ENCODE peak calls at places on chromosomes 6 and 20, in six cellular contexts. One of them, this sample, is unnamed.

GRCh38 chr20:39049684-39050554 is 87.8 kb downstream of the DHX35 start:
- DNase-seq in uterus: peak
- DNase-seq in NCI-H1092 treated with DMSO at 0.1 percent for 48 hours: peak
- DNase-seq in lower leg skin: peak
- DNase-seq in HL-60: peak
- DNase-seq in substantia nigra: peak
- DNase-seq in this sample: peak

GRCh38 chr6:24931752-24932691 is 3.7 kb downstream of the RIPOR2 start:
- DNase-seq in HL-60: no peak
- DNase-seq in NCI-H1092 treated with DMSO at 0.1 percent for 48 hours: no peak
- DNase-seq in substantia nigra: no peak
- DNase-seq in lower leg skin: no peak
- DNase-seq in uterus: no peak
- DNase-seq in this sample: no peak

GRCh38 chr20:45337367-45338120 is 10.7 kb downstream of the SDC4 start:
- DNase-seq in lower leg skin: no peak
- DNase-seq in uterus: peak
- DNase-seq in NCI-H1092 treated with DMSO at 0.1 percent for 48 hours: no peak
- DNase-seq in substantia nigra: no peak
- DNase-seq in HL-60: no peak
- DNase-seq in this sample: peak

GRCh38 chr6:44265003-44265842 is at the start of gene NFKBIE:
- DNase-seq in HL-60: peak
- DNase-seq in lower leg skin: peak
- DNase-seq in uterus: peak
- DNase-seq in NCI-H1092 treated with DMSO at 0.1 percent for 48 hours: peak
- DNase-seq in substantia nigra: peak
- DNase-seq in this sample: peak

GRCh38 chr6:157264701-157265100 is 58.6 kb downstream of the TMEM242 start:
- DNase-seq in NCI-H1092 treated with DMSO at 0.1 percent for 48 hours: peak
- DNase-seq in substantia nigra: no peak
- DNase-seq in lower leg skin: no peak
- DNase-seq in uterus: no peak
- DNase-seq in HL-60: no peak
- DNase-seq in this sample: no peak

GRCh38 chr20:37543828-37544227 is 16.2 kb upstream of the BLCAP start:
- DNase-seq in HL-60: no peak
- DNase-seq in uterus: no peak
- DNase-seq in lower leg skin: no peak
- DNase-seq in NCI-H1092 treated with DMSO at 0.1 percent for 48 hours: no peak
- DNase-seq in substantia nigra: no peak
- DNase-seq in this sample: no peak

GRCh38 chr20:8914421-8914820 is 154.5 kb upstream of the PLCB4 start:
- DNase-seq in HL-60: no peak
- DNase-seq in NCI-H1092 treated with DMSO at 0.1 percent for 48 hours: no peak
- DNase-seq in lower leg skin: no peak
- DNase-seq in substantia nigra: no peak
- DNase-seq in uterus: no peak
- DNase-seq in this sample: no peak

GRCh38 chr20:11516448-11516847 is 401.2 kb upstream of the BTBD3 start:
- DNase-seq in HL-60: no peak
- DNase-seq in substantia nigra: no peak
- DNase-seq in lower leg skin: no peak
- DNase-seq in NCI-H1092 treated with DMSO at 0.1 percent for 48 hours: no peak
- DNase-seq in uterus: no peak
- DNase-seq in this sample: no peak

GRCh38 chr6:90044833-90045337 is 150.6 kb downstream of the GJA10 start:
- DNase-seq in NCI-H1092 treated with DMSO at 0.1 percent for 48 hours: no peak
- DNase-seq in HL-60: no peak
- DNase-seq in substantia nigra: no peak
- DNase-seq in lower leg skin: no peak
- DNase-seq in uterus: no peak
- DNase-seq in this sample: no peak

GRCh38 chr6:40336296-40336695 is 250.9 kb downstream of the LRFN2 start:
- DNase-seq in HL-60: no peak
- DNase-seq in lower leg skin: no peak
- DNase-seq in substantia nigra: no peak
- DNase-seq in NCI-H1092 treated with DMSO at 0.1 percent for 48 hours: no peak
- DNase-seq in uterus: no peak
- DNase-seq in this sample: no peak

This sample was measured in thoracic aorta.